ENCODE peak calls at places on chromosomes 12 and 14, in seven cellular contexts. Q is endothelial cell of umbilical vein, M is HepG2, Z is stomach, L is breast epithelium, W is esophagus muscularis mucosa, I is prostate gland. B is an unnamed sample.

GRCh38 chr12:105229446-105229845 is 6.5 kb downstream of the APPL2 start:
- DNase-seq in Q (no peak), M (no peak), Z (no peak), L (no peak), W (no peak), I (peak), B (no peak)

GRCh38 chr12:75623631-75624118 is 112.3 kb upstream of the KRR1 start:
- DNase-seq in Q (peak), M (peak), Z (no peak), L (no peak), W (no peak), I (no peak), B (no peak)

GRCh38 chr12:62190921-62191746 is 69.1 kb upstream of the USP15 start:
- DNase-seq in Q (no peak), M (no peak), Z (no peak), L (no peak), W (no peak), I (no peak), B (no peak)

GRCh38 chr12:85445060-85445938 is 165.3 kb downstream of the ALX1 start:
- DNase-seq in Q (no peak), M (no peak), Z (no peak), L (no peak), W (no peak), I (no peak), B (no peak)

GRCh38 chr12:49622501-49623141 is 740 bp upstream of the PRPF40B start:
- DNase-seq in Q (no peak), M (no peak), Z (peak), L (no peak), W (no peak), I (no peak), B (peak)

GRCh38 chr12:51970904-51971646 is 19.6 kb downstream of the ACVR1B start:
- DNase-seq in Q (peak), M (peak), Z (no peak), L (no peak), W (no peak), I (no peak), B (peak)

GRCh38 chr12:98595152-98595988 is 1.9 kb downstream of the SLC25A3 start:
- DNase-seq in Q (peak), M (peak), Z (no peak), L (no peak), W (no peak), I (no peak), B (no peak)

GRCh38 chr14:104604461-104605449 is at the start of gene TMEM179:
- DNase-seq in Q (peak), M (peak), Z (no peak), L (no peak), W (no peak), I (no peak), B (no peak)

GRCh38 chr12:114476159-114476558 is 70.2 kb upstream of the TBX5 start:
- DNase-seq in Q (no peak), M (peak), Z (no peak), L (no peak), W (no peak), I (no peak), B (no peak)

GRCh38 chr14:54282849-54283248 is 114.0 kb upstream of the CDKN3 start:
- DNase-seq in Q (no peak), M (no peak), Z (no peak), L (no peak), W (no peak), I (no peak), B (no peak)

GRCh38 chr12:104306943-104307654 is 3.6 kb downstream of the EID3 start:
- DNase-seq in Q (no peak), M (no peak), Z (no peak), L (no peak), W (no peak), I (no peak), B (no peak)

GRCh38 chr12:40152783-40153383 is 47.0 kb upstream of the SLC2A13 start:
- DNase-seq in Q (peak), M (peak), Z (peak), L (no peak), W (no peak), I (peak), B (peak)

GRCh38 chr14:26595922-26596721 is 1.7 kb downstream of the NOVA1 start:
- DNase-seq in Q (peak), M (no peak), Z (no peak), L (no peak), W (no peak), I (no peak), B (no peak)

GRCh38 chr12:122880155-122880605 is 15.7 kb downstream of the VPS37B start:
- DNase-seq in Q (no peak), M (no peak), Z (no peak), L (no peak), W (no peak), I (no peak), B (no peak)

GRCh38 chr12:14935031-14935430 is 3.3 kb downstream of the ERP27 start:
- DNase-seq in Q (no peak), M (no peak), Z (no peak), L (no peak), W (no peak), I (peak), B (no peak)

GRCh38 chr12:3229577-3229976 is 152.4 kb downstream of the TSPAN9 start:
- DNase-seq in Q (no peak), M (no peak), Z (no peak), L (no peak), W (no peak), I (no peak), B (no peak)

GRCh38 chr12:50283924-50284236 is 560 bp upstream of the LIMA1 start:
- DNase-seq in Q (no peak), M (no peak), Z (no peak), L (no peak), W (no peak), I (no peak), B (no peak)

GRCh38 chr12:97005174-97005573 is 98.1 kb downstream of the NEDD1 start:
- DNase-seq in Q (no peak), M (no peak), Z (no peak), L (no peak), W (no peak), I (no peak), B (no peak)

DNA sequence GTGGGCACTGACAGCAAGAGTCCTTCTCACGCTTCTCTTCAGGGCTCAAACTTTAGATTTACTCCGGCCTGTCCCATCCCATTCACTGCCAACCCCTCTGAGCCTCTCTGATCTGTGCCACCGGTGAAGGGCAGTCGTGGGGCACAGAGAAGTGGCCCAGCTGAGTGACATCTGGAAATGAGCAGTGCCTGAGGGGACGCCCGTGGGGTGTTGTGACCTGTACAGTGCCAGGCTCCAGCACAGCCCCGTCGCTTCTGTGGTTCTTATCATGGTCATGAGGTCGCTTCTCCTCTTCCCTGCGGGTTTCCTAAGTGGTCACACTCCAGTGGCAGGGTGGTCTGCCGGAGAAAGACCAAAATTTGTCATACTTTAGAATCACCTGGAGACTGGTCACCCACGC is 4.1 kb downstream of the BDKRB2 start:
- DNase-seq in Q (no peak), M (no peak), Z (no peak), L (no peak), W (no peak), I (no peak), B (no peak)
- TF ChIP-seq POLR2A in Q (no peak), M (no peak), Z (no peak), L (no peak), W (no peak), I (no peak), B (no peak)

GRCh38 chr12:48442191-48442828 is 30.0 kb upstream of the ANP32D start:
- DNase-seq in Q (no peak), M (peak), Z (no peak), L (no peak), W (no peak), I (no peak), B (no peak)

GRCh38 chr12:48445538-48445937 is 26.8 kb upstream of the ANP32D start:
- DNase-seq in Q (no peak), M (no peak), Z (no peak), L (no peak), W (no peak), I (no peak), B (no peak)

GRCh38 chr12:48446372-48446771 is 26.0 kb upstream of the ANP32D start:
- DNase-seq in Q (peak), M (no peak), Z (no peak), L (no peak), W (no peak), I (no peak), B (no peak)

GRCh38 chr12:48451372-48451771 is 21.0 kb upstream of the ANP32D start:
- DNase-seq in Q (no peak), M (no peak), Z (no peak), L (no peak), W (no peak), I (no peak), B (no peak)

DNA sequence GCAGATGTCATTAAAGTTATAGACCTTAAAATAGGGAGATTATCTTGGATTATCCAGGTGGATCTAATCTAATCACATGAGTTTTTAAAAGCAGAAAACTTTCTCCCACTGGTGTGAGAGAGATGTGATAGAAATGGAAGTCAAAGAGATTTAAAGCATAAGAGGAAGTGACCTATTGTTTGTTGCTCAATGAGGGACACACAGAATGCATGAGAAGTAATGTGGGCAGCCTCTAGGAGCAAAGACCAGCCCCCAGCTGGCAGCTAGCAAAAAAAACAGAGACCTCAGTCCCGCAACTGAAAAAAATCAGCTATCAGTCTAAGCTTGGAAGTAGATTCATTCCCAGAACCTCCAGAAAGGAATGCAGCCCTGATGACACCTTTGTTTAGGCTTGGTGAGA is 24.6 kb upstream of the ANP32D start:
- DNase-seq in Q (no peak), M (no peak), Z (no peak), L (no peak), W (no peak), I (no peak), B (no peak)
- TF ChIP-seq POLR2AphosphoS5 in Q (no peak), M (no peak), Z (no peak), L (no peak), W (no peak), I (no peak), B (no peak)

DNA sequence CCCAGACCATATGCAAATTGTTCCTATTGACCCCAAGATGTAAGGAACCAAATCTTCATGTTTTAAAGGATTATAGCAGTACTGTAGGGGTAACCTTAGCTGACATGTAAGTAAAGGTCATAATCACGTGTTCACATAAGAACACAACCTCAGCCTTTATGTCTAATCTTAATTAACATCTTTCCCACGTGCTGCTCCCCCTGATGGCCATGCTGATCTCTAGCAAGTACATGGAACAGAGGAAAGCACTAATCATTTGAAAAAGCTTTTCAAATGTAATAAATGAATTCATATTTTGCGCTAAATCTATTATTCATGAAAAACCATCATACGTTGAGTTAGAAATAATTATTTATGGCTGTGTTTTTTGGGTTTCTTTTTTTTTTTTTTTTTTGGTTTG is 30.5 kb upstream of the ITPR2 start:
- DNase-seq in Q (peak), M (no peak), Z (no peak), L (no peak), W (peak), I (no peak), B (no peak)
- H3K27ac ChIP-seq in Q (no peak), M (no peak), Z (no peak), L (no peak), W (no peak), I (no peak), B (no peak)

GRCh38 chr14:94384342-94384741 is 4.1 kb downstream of the SERPINA1 start:
- DNase-seq in Q (no peak), M (no peak), Z (no peak), L (no peak), W (no peak), I (no peak), B (no peak)

GRCh38 chr14:94386085-94387031 is 2.0 kb downstream of the SERPINA1 start:
- DNase-seq in Q (no peak), M (no peak), Z (no peak), L (no peak), W (no peak), I (no peak), B (no peak)

GRCh38 chr14:94383777-94384176 is 4.6 kb downstream of the SERPINA1 start:
- DNase-seq in Q (no peak), M (no peak), Z (no peak), L (no peak), W (no peak), I (no peak), B (no peak)

GRCh38 chr14:94387051-94388026 is 1.1 kb downstream of the SERPINA1 start:
- DNase-seq in Q (no peak), M (no peak), Z (no peak), L (no peak), W (no peak), I (no peak), B (no peak)

DNA sequence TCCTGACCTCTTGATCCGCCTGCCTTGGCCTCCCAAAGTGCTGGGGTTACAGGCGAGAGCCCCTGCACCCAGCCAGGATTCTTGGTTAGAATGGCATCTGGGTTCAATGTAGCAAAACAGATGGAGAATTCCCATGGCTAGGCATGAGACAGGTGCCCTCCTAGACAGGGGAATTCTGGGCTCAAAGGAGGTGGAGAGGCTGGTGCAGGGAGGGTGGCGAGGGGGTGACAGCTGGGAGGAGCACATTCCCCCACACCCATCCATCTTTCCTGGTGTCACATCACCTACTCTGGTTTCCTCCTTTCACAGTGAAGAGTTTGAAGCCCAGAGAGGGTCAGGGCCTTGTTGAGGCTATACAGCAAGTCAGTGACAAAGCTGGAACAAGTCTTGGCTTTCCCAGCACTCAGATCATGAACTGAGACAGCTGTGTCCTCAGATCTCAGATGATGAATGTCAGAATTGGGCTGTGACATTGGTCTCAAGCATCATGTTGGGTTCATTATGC is 2.8 kb downstream of the SERPINA1 start:
- DNase-seq in Q (no peak), M (no peak), Z (no peak), L (no peak), W (no peak), I (no peak), B (no peak)
- TF ChIP-seq POLR2A in Q (no peak), M (peak), Z (no peak), L (no peak), W (no peak), I (no peak), B (no peak)

DNA sequence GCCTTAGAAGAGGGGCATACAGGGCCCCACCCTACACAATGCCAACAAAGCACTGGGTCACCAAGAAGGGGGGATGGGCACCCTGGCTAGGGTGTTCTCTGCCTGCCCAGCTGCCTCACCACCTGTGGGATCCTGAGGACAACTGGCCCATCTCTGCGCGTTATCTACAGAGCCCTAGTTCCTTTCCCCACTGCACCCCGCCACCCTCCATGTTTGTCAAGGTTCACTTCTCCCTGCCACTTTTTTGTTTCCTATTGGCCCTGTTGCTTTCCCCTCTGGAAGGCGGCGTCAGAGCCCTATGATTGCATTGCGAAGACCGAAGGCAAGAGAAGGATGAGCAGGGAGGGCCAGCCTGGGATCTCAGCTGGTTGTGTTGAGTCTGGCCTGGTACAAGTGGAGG is 1.6 kb downstream of the SLC48A1 start:
- DNase-seq in Q (no peak), M (no peak), Z (no peak), L (no peak), W (no peak), I (no peak), B (no peak)
- TF ChIP-seq POLR2AphosphoS5 in Q (no peak), M (no peak), Z (no peak), L (no peak), W (no peak), I (no peak), B (no peak)

GRCh38 chr12:109951136-109951535 is 45.0 kb downstream of the GIT2 start:
- DNase-seq in Q (no peak), M (no peak), Z (no peak), L (no peak), W (no peak), I (no peak), B (no peak)

GRCh38 chr12:109952160-109952858 is 43.9 kb downstream of the GIT2 start:
- DNase-seq in Q (no peak), M (no peak), Z (no peak), L (no peak), W (no peak), I (no peak), B (no peak)

GRCh38 chr12:109950625-109951024 is 45.5 kb downstream of the GIT2 start:
- DNase-seq in Q (no peak), M (no peak), Z (no peak), L (no peak), W (no peak), I (no peak), B (no peak)

GRCh38 chr12:109952873-109953272 is 43.3 kb downstream of the GIT2 start:
- DNase-seq in Q (no peak), M (no peak), Z (no peak), L (no peak), W (no peak), I (no peak), B (no peak)

DNA sequence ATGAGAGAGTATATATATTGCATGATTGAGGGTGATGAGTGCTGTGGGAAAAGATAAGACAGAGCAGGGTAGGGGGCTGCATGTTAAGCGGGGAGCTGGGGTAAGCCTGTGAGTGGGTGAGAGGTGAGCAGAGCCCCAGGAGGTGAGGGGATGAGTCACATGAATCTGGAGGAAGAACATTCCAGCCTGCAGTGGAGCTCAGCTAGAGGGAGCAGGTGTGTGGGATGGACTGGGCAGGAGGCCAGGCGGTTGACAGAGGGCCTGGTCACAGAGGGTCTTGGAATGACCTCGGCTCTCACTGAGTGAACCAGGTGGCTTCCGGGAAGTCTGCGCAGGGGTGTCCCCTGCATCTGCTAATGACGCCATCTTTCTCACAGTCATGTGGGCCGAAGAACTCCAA is 44.4 kb downstream of the GIT2 start:
- DNase-seq in Q (no peak), M (no peak), Z (no peak), L (no peak), W (no peak), I (no peak), B (no peak)
- H3K27ac ChIP-seq in Q (no peak), M (no peak), Z (peak), L (no peak), W (peak), I (no peak), B (no peak)

B was measured in transverse colon.